ENCODE peak calls at places on chromosomes 11 and 22, in seven cellular contexts. One of them, this sample, is unnamed.
A peak's percentile ranks its signal among the peaks of the same experiment; 100 is the strongest.

GRCh38 chr22:44180706-44181032 is at the start of gene PARVG:
- DNase-seq in epithelial cell of prostate: no peak
- DNase-seq in CD4-positive, alpha-beta memory T cell: peak; percentile 67
- DNase-seq in brain microvascular endothelial cell: no peak
- DNase-seq in CD8-positive, alpha-beta T cell: peak; percentile 31
- DNase-seq in spleen: peak; percentile 70
- DNase-seq in heart left ventricle: no peak
- DNase-seq in this sample: no peak

GRCh38 chr11:74611369-74611861 is 19.0 kb downstream of the POLD3 start:
- DNase-seq in epithelial cell of prostate: no peak
- DNase-seq in CD4-positive, alpha-beta memory T cell: no peak
- DNase-seq in brain microvascular endothelial cell: no peak
- DNase-seq in CD8-positive, alpha-beta T cell: no peak
- DNase-seq in spleen: no peak
- DNase-seq in heart left ventricle: no peak
- DNase-seq in this sample: no peak

GRCh38 chr11:25252854-25253253 is 756.0 kb downstream of the LUZP2 start:
- DNase-seq in epithelial cell of prostate: no peak
- DNase-seq in CD4-positive, alpha-beta memory T cell: no peak
- DNase-seq in brain microvascular endothelial cell: no peak
- DNase-seq in CD8-positive, alpha-beta T cell: no peak
- DNase-seq in spleen: no peak
- DNase-seq in heart left ventricle: no peak
- DNase-seq in this sample: no peak

GRCh38 chr22:25120761-25121212 is 78.9 kb upstream of the CRYBB3 start:
- DNase-seq in epithelial cell of prostate: no peak
- DNase-seq in CD4-positive, alpha-beta memory T cell: no peak
- DNase-seq in brain microvascular endothelial cell: no peak
- DNase-seq in CD8-positive, alpha-beta T cell: no peak
- DNase-seq in spleen: no peak
- DNase-seq in heart left ventricle: peak; percentile 34
- DNase-seq in this sample: no peak

GRCh38 chr11:101718406-101718805 is 134.6 kb upstream of the TRPC6 start:
- DNase-seq in epithelial cell of prostate: no peak
- DNase-seq in CD4-positive, alpha-beta memory T cell: no peak
- DNase-seq in brain microvascular endothelial cell: peak; percentile 32
- DNase-seq in CD8-positive, alpha-beta T cell: no peak
- DNase-seq in spleen: no peak
- DNase-seq in heart left ventricle: no peak
- DNase-seq in this sample: no peak

GRCh38 chr11:28729339-28729738 is 621.2 kb downstream of the METTL15 start:
- DNase-seq in epithelial cell of prostate: no peak
- DNase-seq in CD4-positive, alpha-beta memory T cell: no peak
- DNase-seq in brain microvascular endothelial cell: no peak
- DNase-seq in CD8-positive, alpha-beta T cell: no peak
- DNase-seq in spleen: no peak
- DNase-seq in heart left ventricle: no peak
- DNase-seq in this sample: no peak

GRCh38 chr11:116927163-116927772 is 89.8 kb upstream of the APOA1 start:
- DNase-seq in epithelial cell of prostate: no peak
- DNase-seq in CD4-positive, alpha-beta memory T cell: peak; percentile 57
- DNase-seq in brain microvascular endothelial cell: peak; percentile 12
- DNase-seq in CD8-positive, alpha-beta T cell: peak; percentile 18
- DNase-seq in spleen: no peak
- DNase-seq in heart left ventricle: no peak
- DNase-seq in this sample: no peak

GRCh38 chr11:131465056-131465455 is 94.6 kb downstream of the NTM start:
- DNase-seq in epithelial cell of prostate: no peak
- DNase-seq in CD4-positive, alpha-beta memory T cell: no peak
- DNase-seq in brain microvascular endothelial cell: no peak
- DNase-seq in CD8-positive, alpha-beta T cell: no peak
- DNase-seq in spleen: no peak
- DNase-seq in heart left ventricle: no peak
- DNase-seq in this sample: no peak

GRCh38 chr11:35286156-35286555 is 133.2 kb downstream of the SLC1A2 start:
- DNase-seq in epithelial cell of prostate: no peak
- DNase-seq in CD4-positive, alpha-beta memory T cell: no peak
- DNase-seq in brain microvascular endothelial cell: no peak
- DNase-seq in CD8-positive, alpha-beta T cell: no peak
- DNase-seq in spleen: no peak
- DNase-seq in heart left ventricle: no peak
- DNase-seq in this sample: no peak

GRCh38 chr22:34105461-34106062 is 185.3 kb upstream of the LARGE1 start:
- DNase-seq in epithelial cell of prostate: no peak
- DNase-seq in CD4-positive, alpha-beta memory T cell: no peak
- DNase-seq in brain microvascular endothelial cell: no peak
- DNase-seq in CD8-positive, alpha-beta T cell: no peak
- DNase-seq in spleen: no peak
- DNase-seq in heart left ventricle: peak; percentile 41
- DNase-seq in this sample: peak; percentile 55

GRCh38 chr22:44970291-44970690 is 39.5 kb downstream of the PHF21B start:
- DNase-seq in epithelial cell of prostate: no peak
- DNase-seq in CD4-positive, alpha-beta memory T cell: no peak
- DNase-seq in brain microvascular endothelial cell: no peak
- DNase-seq in CD8-positive, alpha-beta T cell: no peak
- DNase-seq in spleen: no peak
- DNase-seq in heart left ventricle: no peak
- DNase-seq in this sample: no peak

GRCh38 chr11:19093976-19094375 is 23.0 kb upstream of the ZDHHC13 start:
- DNase-seq in epithelial cell of prostate: no peak
- DNase-seq in CD4-positive, alpha-beta memory T cell: no peak
- DNase-seq in brain microvascular endothelial cell: no peak
- DNase-seq in CD8-positive, alpha-beta T cell: no peak
- DNase-seq in spleen: no peak
- DNase-seq in heart left ventricle: no peak
- DNase-seq in this sample: no peak

GRCh38 chr11:58965246-58965985 is 26.1 kb downstream of the GLYATL1 start:
- DNase-seq in epithelial cell of prostate: no peak
- DNase-seq in CD4-positive, alpha-beta memory T cell: no peak
- DNase-seq in brain microvascular endothelial cell: no peak
- DNase-seq in CD8-positive, alpha-beta T cell: no peak
- DNase-seq in spleen: no peak
- DNase-seq in heart left ventricle: no peak
- DNase-seq in this sample: no peak

GRCh38 chr11:9574806-9575530 is 1.5 kb downstream of the WEE1 start:
- DNase-seq in epithelial cell of prostate: no peak
- DNase-seq in CD4-positive, alpha-beta memory T cell: peak; percentile 29
- DNase-seq in brain microvascular endothelial cell: peak; percentile 83
- DNase-seq in CD8-positive, alpha-beta T cell: no peak
- DNase-seq in spleen: no peak
- DNase-seq in heart left ventricle: peak; percentile 74
- DNase-seq in this sample: no peak

GRCh38 chr11:95375451-95375850 is 144.4 kb upstream of the SESN3 start:
- DNase-seq in epithelial cell of prostate: no peak
- DNase-seq in CD4-positive, alpha-beta memory T cell: no peak
- DNase-seq in brain microvascular endothelial cell: no peak
- DNase-seq in CD8-positive, alpha-beta T cell: no peak
- DNase-seq in spleen: no peak
- DNase-seq in heart left ventricle: no peak
- DNase-seq in this sample: no peak

GRCh38 chr11:110069158-110069737 is 23.9 kb upstream of the ZC3H12C start:
- DNase-seq in epithelial cell of prostate: peak; percentile 63
- DNase-seq in CD4-positive, alpha-beta memory T cell: no peak
- DNase-seq in brain microvascular endothelial cell: peak; percentile 81
- DNase-seq in CD8-positive, alpha-beta T cell: no peak
- DNase-seq in spleen: no peak
- DNase-seq in heart left ventricle: peak; percentile 65
- DNase-seq in this sample: peak; percentile 81

GRCh38 chr11:61700221-61700620 is 20.0 kb downstream of the DAGLA start:
- DNase-seq in epithelial cell of prostate: peak; percentile 51
- DNase-seq in CD4-positive, alpha-beta memory T cell: no peak
- DNase-seq in brain microvascular endothelial cell: peak; percentile 40
- DNase-seq in CD8-positive, alpha-beta T cell: no peak
- DNase-seq in spleen: no peak
- DNase-seq in heart left ventricle: no peak
- DNase-seq in this sample: no peak

GRCh38 chr11:74681686-74682651 is 49.3 kb downstream of the CHRDL2 start:
- DNase-seq in epithelial cell of prostate: no peak
- DNase-seq in CD4-positive, alpha-beta memory T cell: no peak
- DNase-seq in brain microvascular endothelial cell: no peak
- DNase-seq in CD8-positive, alpha-beta T cell: no peak
- DNase-seq in spleen: peak; percentile 71
- DNase-seq in heart left ventricle: peak; percentile 54
- DNase-seq in this sample: peak; percentile 79

GRCh38 chr11:19980957-19981669 is 179.2 kb downstream of the DBX1 start:
- DNase-seq in epithelial cell of prostate: no peak
- DNase-seq in CD4-positive, alpha-beta memory T cell: no peak
- DNase-seq in brain microvascular endothelial cell: peak; percentile 69
- DNase-seq in CD8-positive, alpha-beta T cell: no peak
- DNase-seq in spleen: no peak
- DNase-seq in heart left ventricle: peak; percentile 13
- DNase-seq in this sample: no peak

GRCh38 chr11:69008774-69009440 is 4.1 kb downstream of the MRGPRF start:
- DNase-seq in epithelial cell of prostate: peak; percentile 64
- DNase-seq in CD4-positive, alpha-beta memory T cell: no peak
- DNase-seq in brain microvascular endothelial cell: peak; percentile 97
- DNase-seq in CD8-positive, alpha-beta T cell: no peak
- DNase-seq in spleen: peak; percentile 66
- DNase-seq in heart left ventricle: peak; percentile 57
- DNase-seq in this sample: peak; percentile 97

GRCh38 chr11:61820174-61820573 is 3.4 kb upstream of the FADS1 start:
- DNase-seq in epithelial cell of prostate: peak; percentile 56
- DNase-seq in CD4-positive, alpha-beta memory T cell: no peak
- DNase-seq in brain microvascular endothelial cell: peak; percentile 13
- DNase-seq in CD8-positive, alpha-beta T cell: no peak
- DNase-seq in spleen: no peak
- DNase-seq in heart left ventricle: no peak
- DNase-seq in this sample: no peak

GRCh38 chr11:95520765-95521542 is 268.6 kb downstream of the FAM76B start:
- DNase-seq in epithelial cell of prostate: peak; percentile 98
- DNase-seq in CD4-positive, alpha-beta memory T cell: no peak
- DNase-seq in brain microvascular endothelial cell: no peak
- DNase-seq in CD8-positive, alpha-beta T cell: no peak
- DNase-seq in spleen: no peak
- DNase-seq in heart left ventricle: no peak
- DNase-seq in this sample: no peak

GRCh38 chr11:17898071-17898470 is 114.8 kb downstream of the SERGEF start:
- DNase-seq in epithelial cell of prostate: no peak
- DNase-seq in CD4-positive, alpha-beta memory T cell: no peak
- DNase-seq in brain microvascular endothelial cell: no peak
- DNase-seq in CD8-positive, alpha-beta T cell: no peak
- DNase-seq in spleen: no peak
- DNase-seq in heart left ventricle: no peak
- DNase-seq in this sample: no peak

GRCh38 chr11:414333-414857 is 404 bp downstream of the SIGIRR start:
- DNase-seq in epithelial cell of prostate: no peak
- DNase-seq in CD4-positive, alpha-beta memory T cell: no peak
- DNase-seq in brain microvascular endothelial cell: no peak
- DNase-seq in CD8-positive, alpha-beta T cell: no peak
- DNase-seq in spleen: peak; percentile 70
- DNase-seq in heart left ventricle: no peak
- DNase-seq in this sample: no peak
- H3K27ac ChIP-seq in epithelial cell of prostate: no peak overlapping the region
- H3K27ac ChIP-seq in CD4-positive, alpha-beta memory T cell: peak overlapping the region; percentile 61
- H3K27ac ChIP-seq in brain microvascular endothelial cell: no peak overlapping the region
- H3K27ac ChIP-seq in CD8-positive, alpha-beta T cell: peak overlapping the region; percentile 70
- H3K27ac ChIP-seq in spleen: peak overlapping the region; percentile 90
- H3K27ac ChIP-seq in heart left ventricle: peak overlapping the region; percentile 77
- H3K27ac ChIP-seq in this sample: no peak overlapping the region

DNA sequence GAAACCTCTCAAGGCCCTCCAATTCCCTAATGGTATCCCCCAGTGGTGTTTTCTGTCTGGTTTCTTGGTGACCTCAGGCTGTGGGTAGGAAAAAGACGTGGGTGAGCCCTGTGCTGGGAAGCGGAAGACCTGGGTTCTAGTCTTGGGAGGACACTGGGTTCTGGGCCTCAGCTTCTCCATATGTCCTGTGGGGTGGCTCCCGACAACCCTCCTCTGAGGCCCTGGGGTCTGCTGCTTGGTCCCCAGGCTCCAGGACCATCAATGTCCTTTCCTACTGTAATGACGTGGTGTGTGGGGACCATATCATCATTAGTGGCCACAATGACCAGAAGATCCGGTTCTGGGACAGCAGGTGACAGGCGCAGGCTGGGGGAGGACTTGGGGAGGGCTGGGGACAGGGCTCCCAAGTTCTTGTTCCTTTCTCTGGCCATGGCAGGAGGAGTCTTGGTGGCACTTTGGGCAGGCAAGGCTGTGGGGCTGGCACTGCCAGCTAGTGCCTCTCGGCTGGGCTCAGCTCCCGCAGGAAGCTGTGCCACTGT is 12.8 kb downstream of the ATG16L2 start:
- DNase-seq in epithelial cell of prostate: no peak
- DNase-seq in CD4-positive, alpha-beta memory T cell: no peak
- DNase-seq in brain microvascular endothelial cell: no peak
- DNase-seq in CD8-positive, alpha-beta T cell: no peak
- DNase-seq in spleen: no peak
- DNase-seq in heart left ventricle: no peak
- DNase-seq in this sample: no peak
- H3K27ac ChIP-seq in epithelial cell of prostate: no peak overlapping the region
- H3K27ac ChIP-seq in CD4-positive, alpha-beta memory T cell: no peak overlapping the region
- H3K27ac ChIP-seq in brain microvascular endothelial cell: no peak overlapping the region
- H3K27ac ChIP-seq in CD8-positive, alpha-beta T cell: no peak overlapping the region
- H3K27ac ChIP-seq in spleen: peak overlapping the region; percentile 84
- H3K27ac ChIP-seq in heart left ventricle: no peak overlapping the region
- H3K27ac ChIP-seq in this sample: no peak overlapping the region

GRCh38 chr11:57786436-57786835 is 24.8 kb downstream of the CTNND1 start:
- DNase-seq in epithelial cell of prostate: no peak
- DNase-seq in CD4-positive, alpha-beta memory T cell: no peak
- DNase-seq in brain microvascular endothelial cell: no peak
- DNase-seq in CD8-positive, alpha-beta T cell: no peak
- DNase-seq in spleen: no peak
- DNase-seq in heart left ventricle: no peak
- DNase-seq in this sample: no peak

GRCh38 chr11:57781529-57781943 is 19.9 kb downstream of the CTNND1 start:
- DNase-seq in epithelial cell of prostate: no peak
- DNase-seq in CD4-positive, alpha-beta memory T cell: no peak
- DNase-seq in brain microvascular endothelial cell: no peak
- DNase-seq in CD8-positive, alpha-beta T cell: no peak
- DNase-seq in spleen: no peak
- DNase-seq in heart left ventricle: peak; percentile 41
- DNase-seq in this sample: no peak

GRCh38 chr11:57787205-57787604 is 25.6 kb downstream of the CTNND1 start:
- DNase-seq in epithelial cell of prostate: no peak
- DNase-seq in CD4-positive, alpha-beta memory T cell: no peak
- DNase-seq in brain microvascular endothelial cell: no peak
- DNase-seq in CD8-positive, alpha-beta T cell: no peak
- DNase-seq in spleen: no peak
- DNase-seq in heart left ventricle: no peak
- DNase-seq in this sample: no peak

GRCh38 chr11:57787920-57788716 is 26.5 kb downstream of the CTNND1 start:
- DNase-seq in epithelial cell of prostate: peak; percentile 90
- DNase-seq in CD4-positive, alpha-beta memory T cell: no peak
- DNase-seq in brain microvascular endothelial cell: no peak
- DNase-seq in CD8-positive, alpha-beta T cell: no peak
- DNase-seq in spleen: no peak
- DNase-seq in heart left ventricle: peak; percentile 23
- DNase-seq in this sample: no peak

GRCh38 chr11:57785072-57785471 is 23.5 kb downstream of the CTNND1 start:
- DNase-seq in epithelial cell of prostate: no peak
- DNase-seq in CD4-positive, alpha-beta memory T cell: no peak
- DNase-seq in brain microvascular endothelial cell: no peak
- DNase-seq in CD8-positive, alpha-beta T cell: no peak
- DNase-seq in spleen: no peak
- DNase-seq in heart left ventricle: no peak
- DNase-seq in this sample: no peak
- H3K27ac ChIP-seq in epithelial cell of prostate: peak overlapping the region; percentile 92
- H3K27ac ChIP-seq in CD4-positive, alpha-beta memory T cell: no peak overlapping the region
- H3K27ac ChIP-seq in brain microvascular endothelial cell: no peak overlapping the region
- H3K27ac ChIP-seq in CD8-positive, alpha-beta T cell: no peak overlapping the region
- H3K27ac ChIP-seq in spleen: peak overlapping the region; percentile 69
- H3K27ac ChIP-seq in heart left ventricle: no peak overlapping the region
- H3K27ac ChIP-seq in this sample: no peak overlapping the region

GRCh38 chr22:20919718-20920117 is 2.5 kb downstream of the CRKL start:
- DNase-seq in epithelial cell of prostate: no peak
- DNase-seq in CD4-positive, alpha-beta memory T cell: no peak
- DNase-seq in brain microvascular endothelial cell: no peak
- DNase-seq in CD8-positive, alpha-beta T cell: no peak
- DNase-seq in spleen: no peak
- DNase-seq in heart left ventricle: no peak
- DNase-seq in this sample: no peak
- H3K27ac ChIP-seq in epithelial cell of prostate: peak overlapping the region; percentile 86
- H3K27ac ChIP-seq in CD4-positive, alpha-beta memory T cell: peak overlapping the region; percentile 39
- H3K27ac ChIP-seq in brain microvascular endothelial cell: peak overlapping the region; percentile 7
- H3K27ac ChIP-seq in CD8-positive, alpha-beta T cell: no peak overlapping the region
- H3K27ac ChIP-seq in spleen: no peak overlapping the region
- H3K27ac ChIP-seq in heart left ventricle: no peak overlapping the region
- H3K27ac ChIP-seq in this sample: no peak overlapping the region

This sample was measured in aorta.